ENCODE peak calls at places on chromosomes 11 and 22, in six cellular contexts. T is stimulated activated CD8-positive, alpha-beta memory T cell treated with anti-CD3 and anti-CD28 coated beads, Interleukin-7, amount 100 ng/mL, for 1 hour; F is T-helper 1 cell; O is activated CD4-positive, CD25-positive, alpha-beta regulatory T cell; I is C1 segment of cervical spinal cord; W is activated naive CD8-positive, alpha-beta T cell treated with anti-CD3 and anti-CD28 coated beads, Interleukin-2, amount 50 U/mL, for 24 hours. L is an unnamed sample.

GRCh38 chr11:72229925-72230763 is 5.6 kb downstream of the INPPL1 start:
- DNase-seq in T (no peak), F (no peak), O (no peak), I (no peak), W (no peak), L (no peak)

GRCh38 chr11:79243412-79244174 is 197.2 kb downstream of the TENM4 start:
- DNase-seq in T (no peak), F (no peak), O (no peak), I (no peak), W (no peak), L (no peak)

GRCh38 chr11:35127619-35128018 is 11.4 kb upstream of the CD44 start:
- DNase-seq in T (no peak), F (no peak), O (no peak), I (no peak), W (no peak), L (no peak)

GRCh38 chr11:111395081-111395480 is 16.0 kb upstream of the POU2AF1 start:
- DNase-seq in T (no peak), F (no peak), O (no peak), I (no peak), W (no peak), L (no peak)

GRCh38 chr11:15194671-15195415 is 80.1 kb downstream of the INSC start:
- DNase-seq in T (no peak), F (no peak), O (no peak), I (no peak), W (no peak), L (no peak)

GRCh38 chr11:8601376-8602133 is 7.5 kb upstream of the STK33 start:
- DNase-seq in T (no peak), F (no peak), O (no peak), I (no peak), W (no peak), L (no peak)

GRCh38 chr11:833849-834311 is 1.1 kb downstream of the CD151 start:
- DNase-seq in T (no peak), F (no peak), O (no peak), I (no peak), W (no peak), L (no peak)

GRCh38 chr11:34439521-34440258 is 956 bp downstream of the CAT start:
- DNase-seq in T (no peak), F (no peak), O (no peak), I (no peak), W (no peak), L (no peak)

GRCh38 chr22:31754813-31755212 is 994 bp downstream of the DEPDC5 start:
- DNase-seq in T (no peak), F (no peak), O (no peak), I (no peak), W (no peak), L (no peak)

GRCh38 chr11:15912291-15912690 is 444.1 kb downstream of the SOX6 start:
- DNase-seq in T (no peak), F (no peak), O (no peak), I (no peak), W (no peak), L (no peak)